ENCODE peak calls at places on chromosomes 13 and 19, in eight cellular contexts. S is epithelial cell of esophagus; E is Peyer's patch; D is brain microvascular endothelial cell; Z is mammary epithelial cell; A is CD8-positive, alpha-beta memory T cell; X is AG04450; P is fibroblast of pulmonary artery. G is an unnamed sample.

GRCh38 chr13:35855531-35856019 is 275.6 kb downstream of the DCLK1 start:
- DNase-seq in P (peak), A (no peak), D (no peak), Z (peak), E (no peak), S (peak), X (no peak), G (peak)

GRCh38 chr19:3818479-3818878 is 32.3 kb upstream of the MATK start:
- DNase-seq in S (peak), A (no peak), X (no peak), E (no peak), Z (no peak), P (peak), D (peak), G (no peak)

GRCh38 chr13:94311893-94312292 is 167.6 kb downstream of the DCT start:
- DNase-seq in S (no peak), D (no peak), A (no peak), Z (no peak), E (no peak), P (no peak), X (no peak), G (no peak)

GRCh38 chr19:44585371-44586141 is 27.8 kb upstream of the IGSF23 start:
- DNase-seq in Z (peak), E (no peak), P (peak), A (no peak), X (no peak), D (peak), S (peak), G (peak)

GRCh38 chr13:83190020-83190419 is 692.3 kb downstream of the SLITRK1 start:
- DNase-seq in S (no peak), X (no peak), P (peak), Z (no peak), A (no peak), D (no peak), E (no peak), G (no peak)

GRCh38 chr13:22596157-22596863 is 584.5 kb upstream of the SGCG start:
- DNase-seq in E (no peak), A (no peak), X (no peak), S (no peak), P (no peak), Z (no peak), D (no peak), G (no peak)

GRCh38 chr13:43003010-43003409 is 11.0 kb upstream of the EPSTI1 start:
- DNase-seq in D (no peak), X (no peak), Z (peak), S (peak), A (no peak), P (no peak), E (no peak), G (no peak)

GRCh38 chr13:54989418-54989817 is 1960.8 kb downstream of the OLFM4 start:
- DNase-seq in A (no peak), P (no peak), S (no peak), E (no peak), Z (no peak), D (no peak), X (no peak), G (no peak)

GRCh38 chr19:10318807-10319426 is 3.1 kb upstream of the FDX2 start:
- DNase-seq in Z (no peak), X (no peak), D (no peak), S (no peak), E (no peak), A (no peak), P (no peak), G (no peak)

GRCh38 chr13:97319088-97319487 is 97.0 kb downstream of the MBNL2 start:
- DNase-seq in Z (no peak), P (no peak), D (peak), E (no peak), X (no peak), S (no peak), A (no peak), G (no peak)

GRCh38 chr19:1098177-1099051 is 3.2 kb upstream of the POLR2E start:
- DNase-seq in X (no peak), E (peak), S (peak), P (no peak), Z (no peak), A (no peak), D (no peak), G (no peak)

GRCh38 chr19:13964776-13965175 is 12.5 kb downstream of the DCAF15 start:
- DNase-seq in Z (no peak), P (no peak), S (no peak), D (no peak), X (no peak), E (no peak), A (no peak), G (no peak)

GRCh38 chr19:16260160-16260793 is 62.6 kb downstream of the AP1M1 start:
- DNase-seq in S (no peak), E (no peak), D (no peak), Z (no peak), A (no peak), P (no peak), X (no peak), G (no peak)

GRCh38 chr13:102707465-102707864 is 12.6 kb upstream of the METTL21C start:
- DNase-seq in S (peak), P (peak), Z (peak), D (peak), X (peak), A (no peak), E (no peak), G (no peak)

GRCh38 chr19:57465680-57466381 is 8.9 kb upstream of the VN1R1 start:
- DNase-seq in D (no peak), A (no peak), P (peak), S (peak), E (no peak), X (no peak), Z (peak), G (no peak)

GRCh38 chr19:28884786-28885476 is 328.0 kb downstream of the UQCRFS1 start:
- DNase-seq in Z (no peak), A (no peak), P (no peak), E (no peak), X (no peak), D (no peak), S (no peak), G (no peak)

GRCh38 chr13:63425131-63425530 is 2009.5 kb upstream of the PCDH20 start:
- DNase-seq in X (no peak), A (no peak), P (peak), E (no peak), D (no peak), S (no peak), Z (no peak), G (no peak)

DNA sequence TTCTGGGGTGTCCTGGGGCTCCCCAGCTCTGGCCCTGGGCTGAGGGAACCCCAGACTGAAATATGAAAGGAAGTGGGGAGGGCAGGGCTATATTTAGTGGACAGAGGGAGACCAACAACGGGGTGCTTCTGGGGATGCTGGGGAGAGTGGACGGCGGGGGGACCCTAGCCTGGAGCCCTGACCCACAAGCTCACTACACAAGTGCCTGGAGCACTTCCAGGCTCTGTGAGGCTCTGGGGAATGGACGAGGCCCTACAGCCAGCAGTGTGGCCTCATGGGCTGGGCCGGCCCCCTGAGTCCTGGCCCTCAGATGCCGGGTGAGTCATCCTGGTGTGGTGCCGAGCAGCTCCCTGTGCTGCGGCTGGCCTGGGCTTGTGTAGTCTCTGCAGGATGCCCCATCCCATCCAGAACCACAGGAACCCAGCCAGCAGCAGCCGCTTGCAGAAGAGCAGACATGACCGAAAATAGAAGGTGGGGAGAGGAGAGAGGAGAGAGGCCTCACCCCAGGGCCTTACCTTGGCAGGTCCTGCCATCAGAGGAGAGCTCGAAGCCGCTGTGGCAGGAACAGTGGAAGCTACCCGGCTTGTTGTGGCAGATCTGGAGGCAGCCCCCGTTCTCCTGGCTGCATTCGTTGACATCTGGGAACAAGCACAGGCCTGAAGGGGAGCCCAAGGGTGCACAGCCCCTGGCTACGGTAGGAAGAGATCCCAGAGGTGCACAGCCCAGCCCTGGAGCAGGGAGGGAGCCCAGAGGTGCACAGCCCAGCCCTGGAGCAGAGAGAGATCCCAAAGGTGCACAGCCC is 26.1 kb downstream of the GAS6 start:
- DNase-seq in D (peak), P (peak), A (no peak), E (peak), X (peak), Z (peak), S (peak), G (peak)
- H3K4me3 ChIP-seq in D (peak), P (peak), A (no peak), E (peak), X (peak), Z (peak), S (peak), G (no peak)

GRCh38 chr13:41326661-41327060 is 15.6 kb downstream of the NAA16 start:
- DNase-seq in A (no peak), S (no peak), E (no peak), P (no peak), X (no peak), D (no peak), Z (no peak), G (no peak)

GRCh38 chr13:41332829-41333228 is 21.8 kb downstream of the NAA16 start:
- DNase-seq in P (no peak), X (no peak), E (no peak), A (no peak), D (no peak), Z (no peak), S (no peak), G (no peak)

GRCh38 chr13:41327994-41328778 is 17.1 kb downstream of the NAA16 start:
- DNase-seq in A (no peak), P (no peak), S (no peak), X (no peak), Z (no peak), E (no peak), D (no peak), G (no peak)
- H3K4me3 ChIP-seq in A (no peak), P (no peak), S (no peak), X (no peak), Z (no peak), E (no peak), D (no peak), G (no peak)

GRCh38 chr13:33410619-33411018 is 125.1 kb upstream of the STARD13 start:
- DNase-seq in A (no peak), D (no peak), S (no peak), X (no peak), E (no peak), P (no peak), Z (no peak), G (no peak)

GRCh38 chr13:33403807-33404362 is 118.3 kb upstream of the STARD13 start:
- DNase-seq in A (no peak), X (no peak), E (no peak), S (no peak), D (no peak), Z (no peak), P (no peak), G (no peak)

GRCh38 chr13:33411312-33411711 is 125.8 kb upstream of the STARD13 start:
- DNase-seq in P (no peak), D (no peak), S (no peak), E (no peak), Z (no peak), X (no peak), A (no peak), G (no peak)

GRCh38 chr13:33405371-33405770 is 119.8 kb upstream of the STARD13 start:
- DNase-seq in D (no peak), A (no peak), S (no peak), E (no peak), Z (no peak), X (no peak), P (no peak), G (no peak)

DNA sequence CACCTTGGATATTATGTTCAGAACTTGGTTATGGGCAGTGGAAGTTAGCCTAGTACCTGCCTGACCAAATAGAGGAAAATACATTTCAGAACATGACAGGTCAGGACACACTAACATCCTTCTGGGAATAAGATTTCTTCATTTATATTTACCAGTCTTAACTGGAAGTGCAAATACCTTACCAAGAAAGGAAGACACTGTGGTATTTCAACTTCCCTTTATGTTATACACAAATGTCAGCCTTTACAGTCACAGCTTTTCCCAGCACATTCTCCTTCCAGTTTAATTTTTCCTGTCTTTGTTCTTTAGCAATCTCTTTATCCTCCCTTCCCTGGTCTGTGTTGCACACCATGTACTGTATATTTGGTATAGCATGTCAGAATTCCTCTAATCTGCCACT is 124.1 kb upstream of the STARD13 start:
- DNase-seq in S (no peak), Z (no peak), E (no peak), A (no peak), D (no peak), P (peak), X (no peak), G (no peak)
- H3K4me3 ChIP-seq in S (no peak), Z (no peak), E (no peak), A (no peak), D (no peak), P (no peak), X (no peak), G (no peak)

GRCh38 chr13:110555601-110556223 is 5.8 kb downstream of the RAB20 start:
- DNase-seq in E (no peak), X (no peak), P (no peak), Z (no peak), A (no peak), D (no peak), S (no peak), G (no peak)
- H3K4me3 ChIP-seq in E (no peak), X (no peak), P (no peak), Z (no peak), A (no peak), D (no peak), S (no peak), G (no peak)

GRCh38 chr19:7358102-7358597 is 9.4 kb downstream of the ARHGEF18 start:
- DNase-seq in E (no peak), Z (no peak), D (no peak), S (no peak), A (no peak), P (no peak), X (no peak), G (no peak)

GRCh38 chr19:7356899-7357627 is 8.3 kb downstream of the ARHGEF18 start:
- DNase-seq in S (no peak), D (no peak), X (no peak), A (no peak), Z (no peak), P (no peak), E (no peak), G (no peak)

GRCh38 chr19:7351861-7352260 is 3.1 kb downstream of the ARHGEF18 start:
- DNase-seq in S (no peak), D (no peak), E (no peak), X (no peak), A (no peak), P (no peak), Z (no peak), G (no peak)

GRCh38 chr19:7355151-7355845 is 6.6 kb downstream of the ARHGEF18 start:
- DNase-seq in S (no peak), P (peak), X (no peak), A (no peak), E (no peak), Z (no peak), D (no peak), G (no peak)

GRCh38 chr19:7355871-7356270 is 7.1 kb downstream of the ARHGEF18 start:
- DNase-seq in D (no peak), Z (no peak), E (no peak), A (no peak), P (no peak), S (no peak), X (no peak), G (no peak)
- H3K4me3 ChIP-seq in D (no peak), Z (no peak), E (no peak), A (no peak), P (no peak), S (no peak), X (no peak), G (no peak)

G was measured in lower leg skin.